ENCODE peak calls at places on chromosomes 12 and 14, in eight cellular contexts. U is effector memory CD4-positive, alpha-beta T cell; Z is NCI-H2081; D is WTC11; Q is stimulated activated CD8-positive, alpha-beta memory T cell treated with anti-CD3 and anti-CD28 coated beads, Interleukin-2, amount 100 ng/mL, for 1 hour; B is SHP77; T is KBM-7; A is germinal center. X is an unnamed sample.
A peak's percentile ranks its signal among the peaks of the same experiment; 100 is the strongest.

GRCh38 chr14:30573203-30573814 is 14.4 kb downstream of the G2E3 start:
- DNase-seq in B (no peak), A (no peak), T (no peak), U (no peak), D (no peak), Z (no peak), Q (no peak), X (no peak)

GRCh38 chr12:75894965-75895754 is 136.4 kb downstream of the PHLDA1 start:
- DNase-seq in Q (no peak), T (no peak), B (no peak), Z (no peak), D (no peak), U (no peak), A (no peak), X (no peak)

GRCh38 chr12:12095016-12095415 is 24.3 kb downstream of the BCL2L14 start:
- DNase-seq in U (no peak), Z (no peak), D (no peak), B (no peak), Q (no peak), T (peak; percentile 32), A (no peak), X (no peak)

GRCh38 chr12:6919588-6919987 is 5.2 kb downstream of the ENO2 start:
- DNase-seq in Q (no peak), B (no peak), Z (no peak), A (no peak), D (no peak), T (no peak), U (no peak), X (no peak)

GRCh38 chr12:21117995-21118394 is 13.0 kb upstream of the SLCO1B1 start:
- DNase-seq in U (no peak), Z (no peak), T (no peak), Q (no peak), A (no peak), D (no peak), B (no peak), X (no peak)

GRCh38 chr14:103718572-103718971 is 3.0 kb downstream of the ZFYVE21 start:
- DNase-seq in Q (no peak), Z (no peak), T (no peak), D (no peak), A (no peak), B (no peak), U (no peak), X (no peak)

GRCh38 chr12:131555197-131555820 is 155.6 kb upstream of the SFSWAP start:
- DNase-seq in B (no peak), T (no peak), Q (no peak), A (no peak), U (no peak), D (no peak), Z (no peak), X (no peak)

GRCh38 chr12:19757317-19757877 is 318.1 kb downstream of the AEBP2 start:
- DNase-seq in U (no peak), D (no peak), B (no peak), Z (peak; percentile 37), A (no peak), T (peak; percentile 48), Q (no peak), X (no peak)

GRCh38 chr12:124861492-124861891 is 2.2 kb downstream of the SCARB1 start:
- DNase-seq in A (no peak), Z (no peak), D (no peak), U (no peak), B (no peak), T (no peak), Q (no peak), X (no peak)

GRCh38 chr14:49622022-49622607 is 1.5 kb downstream of the MGAT2 start:
- DNase-seq in T (no peak), A (no peak), U (no peak), D (no peak), Q (no peak), Z (no peak), B (no peak), X (no peak)

GRCh38 chr12:20489645-20490044 is 121.3 kb downstream of the PDE3A start:
- DNase-seq in U (no peak), A (no peak), B (peak; percentile 54), T (no peak), D (no peak), Q (no peak), Z (no peak), X (no peak)

GRCh38 chr14:68487805-68488590 is 304.9 kb downstream of the ZFP36L1 start:
- DNase-seq in B (no peak), Z (no peak), A (no peak), Q (no peak), U (no peak), T (no peak), D (no peak), X (no peak)

GRCh38 chr12:14567311-14568195 is at the start of gene PLBD1:
- DNase-seq in B (no peak), Z (no peak), D (peak; percentile 72), T (no peak), Q (no peak), U (no peak), A (peak; percentile 38), X (no peak)

GRCh38 chr14:92254786-92255185 is 68.2 kb upstream of the SLC24A4 start:
- DNase-seq in D (peak; percentile 54), Z (no peak), B (no peak), A (no peak), T (no peak), U (no peak), Q (no peak), X (no peak)

GRCh38 chr14:103315941-103316340 is 18.1 kb upstream of the EIF5 start:
- DNase-seq in A (no peak), D (no peak), Z (no peak), U (no peak), B (no peak), Q (no peak), T (no peak), X (no peak)

GRCh38 chr14:68679301-68679700 is 113.6 kb downstream of the ZFP36L1 start:
- DNase-seq in D (no peak), Z (no peak), U (no peak), Q (no peak), T (no peak), B (no peak), A (no peak), X (no peak)

GRCh38 chr12:9349888-9350885 is 142.0 kb upstream of the PZP start:
- DNase-seq in D (no peak), T (no peak), U (no peak), B (no peak), Z (no peak), A (no peak), Q (no peak), X (no peak)

GRCh38 chr14:105375635-105376057 is 22.7 kb upstream of the TEX22 start:
- DNase-seq in T (peak; percentile 62), B (no peak), U (no peak), D (no peak), Z (no peak), Q (no peak), A (no peak), X (no peak)

GRCh38 chr12:74836567-74836966 is 298.9 kb downstream of the ATXN7L3B start:
- DNase-seq in A (no peak), D (no peak), U (no peak), T (no peak), Z (no peak), B (no peak), Q (no peak), X (no peak)

GRCh38 chr12:71282020-71282419 is 124.2 kb upstream of the TSPAN8 start:
- DNase-seq in Q (no peak), B (no peak), D (no peak), Z (no peak), U (no peak), A (no peak), T (no peak), X (no peak)

GRCh38 chr12:112496493-112496892 is 77.7 kb downstream of the PTPN11 start:
- DNase-seq in A (no peak), B (no peak), Z (no peak), D (no peak), U (no peak), Q (no peak), T (no peak), X (no peak)

GRCh38 chr14:42229976-42230375 is 623.3 kb downstream of the LRFN5 start:
- DNase-seq in T (no peak), B (no peak), U (no peak), Q (no peak), D (no peak), A (no peak), Z (no peak), X (no peak)

GRCh38 chr12:122318607-122319311 is 52.5 kb upstream of the VPS33A start:
- DNase-seq in B (no peak), A (no peak), Z (no peak), T (no peak), U (no peak), Q (no peak), D (no peak), X (no peak)

GRCh38 chr12:121166356-121166755 is 33.7 kb downstream of the P2RX7 start:
- DNase-seq in U (no peak), A (no peak), Z (no peak), D (no peak), B (no peak), T (no peak), Q (no peak), X (no peak)

GRCh38 chr12:25377475-25378179 is 126.9 kb upstream of the KRAS start:
- DNase-seq in Z (no peak), A (peak; percentile 7), T (peak; percentile 30), Q (no peak), D (no peak), B (no peak), U (peak; percentile 8), X (no peak)

GRCh38 chr14:21940887-21941855 is 267.6 kb upstream of the OR4E1 start:
- DNase-seq in D (peak; percentile 36), Z (no peak), B (peak; percentile 6), A (peak; percentile 8), T (peak; percentile 48), Q (no peak), U (peak; percentile 14), X (peak; percentile 4)

GRCh38 chr12:111396726-111397445 is 8.8 kb upstream of the SH2B3 start:
- DNase-seq in U (peak; percentile 82), Q (peak; percentile 82), A (peak; percentile 87), B (peak; percentile 64), D (peak; percentile 89), Z (peak; percentile 80), T (peak; percentile 90), X (peak; percentile 83)

GRCh38 chr12:109157986-109158385 is 41.6 kb downstream of the ACACB start:
- DNase-seq in U (no peak), T (no peak), B (no peak), D (no peak), Z (no peak), A (no peak), Q (no peak), X (no peak)

X was measured in effector CD8-positive, alpha-beta T cell.